ENCODE peak calls at places on chromosome 18, in eight cellular contexts. G, Y, A, K, R, O, I and F are unnamed samples.

GRCh38 chr18:36947820-36948348 is 119.0 kb downstream of the KIAA1328 start:
- DNase-seq in G (peak; percentile 73), O (no peak), K (no peak), Y (no peak), A (no peak), I (no peak), R (peak; percentile 6), F (no peak)

GRCh38 chr18:70046207-70046606 is 98.5 kb upstream of the CD226 start:
- DNase-seq in Y (no peak), A (no peak), K (no peak), O (no peak), R (no peak), G (no peak), I (no peak), F (peak; percentile 81)

GRCh38 chr18:47911877-47912276 is 18.6 kb downstream of the SMAD2 start:
- DNase-seq in G (no peak), A (no peak), O (no peak), I (no peak), R (no peak), K (no peak), Y (no peak), F (no peak)

GRCh38 chr18:30982285-30982992 is 60.1 kb downstream of the DSC3 start:
- DNase-seq in Y (no peak), G (no peak), R (no peak), A (no peak), O (no peak), I (no peak), K (no peak), F (no peak)

GRCh38 chr18:23354625-23355024 is 98.5 kb upstream of the RIOK3 start:
- DNase-seq in O (no peak), A (no peak), Y (no peak), G (peak; percentile 73), I (no peak), R (no peak), K (no peak), F (peak; percentile 38)

GRCh38 chr18:66168834-66169233 is 418.0 kb downstream of the CDH7 start:
- DNase-seq in Y (no peak), R (no peak), I (no peak), O (no peak), K (no peak), G (no peak), A (no peak), F (no peak)

GRCh38 chr18:51051105-51051712 is 21.2 kb downstream of the SMAD4 start:
- DNase-seq in G (no peak), Y (no peak), R (peak; percentile 38), I (no peak), O (no peak), K (no peak), A (no peak), F (peak; percentile 88)

GRCh38 chr18:79588131-79588635 is 91.4 kb upstream of the CTDP1 start:
- DNase-seq in K (no peak), A (no peak), G (no peak), O (no peak), R (no peak), I (no peak), Y (peak; percentile 31), F (no peak)

GRCh38 chr18:45728341-45729010 is 4.5 kb downstream of the SLC14A1 start:
- DNase-seq in K (no peak), A (no peak), G (no peak), Y (no peak), I (no peak), O (no peak), R (no peak), F (peak; percentile 27)

GRCh38 chr18:36809590-36810381 is 19.0 kb downstream of the TPGS2 start:
- DNase-seq in I (no peak), G (peak; percentile 43), K (no peak), O (no peak), R (peak; percentile 39), Y (no peak), A (no peak), F (peak; percentile 92)

GRCh38 chr18:2903006-2903405 is 56.2 kb downstream of the EMILIN2 start:
- DNase-seq in G (no peak), R (no peak), O (peak; percentile 71), A (peak; percentile 87), I (peak; percentile 50), K (peak; percentile 70), Y (no peak), F (peak; percentile 89)

GRCh38 chr18:2898131-2898640 is 51.4 kb downstream of the EMILIN2 start:
- DNase-seq in R (no peak), G (no peak), I (no peak), O (no peak), A (no peak), K (peak; percentile 23), Y (peak; percentile 55), F (no peak)

GRCh38 chr18:2902327-2902726 is 55.5 kb downstream of the EMILIN2 start:
- DNase-seq in O (no peak), R (no peak), I (no peak), Y (peak; percentile 17), G (no peak), A (no peak), K (no peak), F (no peak)

GRCh38 chr18:2900742-2901404 is 54.1 kb downstream of the EMILIN2 start:
- DNase-seq in Y (peak; percentile 19), O (no peak), K (no peak), G (no peak), R (no peak), I (no peak), A (no peak), F (no peak)

DNA sequence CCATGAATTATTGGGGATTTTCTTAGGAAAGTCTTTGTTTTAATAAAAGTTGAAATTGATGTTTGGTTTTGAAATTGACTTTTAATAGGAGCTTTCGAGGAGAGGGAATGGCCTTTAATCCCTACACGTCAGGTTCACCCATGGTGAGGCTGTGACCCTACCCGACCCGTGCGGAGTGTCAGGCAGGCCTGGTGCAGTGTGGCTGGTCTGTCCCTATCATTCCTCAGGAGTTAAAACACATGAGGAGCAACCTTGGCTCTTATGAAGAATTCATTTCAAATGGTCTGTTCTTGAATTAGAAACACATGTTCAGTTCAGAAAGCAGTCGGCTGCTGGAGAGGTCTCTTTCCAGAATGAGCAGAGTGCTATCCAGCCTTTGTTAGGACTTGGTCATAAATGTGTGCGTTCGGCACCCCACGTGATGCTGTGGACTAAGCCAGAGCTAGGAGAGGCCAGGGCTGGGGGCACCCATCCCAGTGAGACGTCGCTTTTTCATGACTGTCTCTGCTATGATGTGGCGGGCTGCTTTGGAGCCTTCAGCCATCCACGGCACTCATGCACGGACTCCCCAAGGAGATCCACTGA is 54.7 kb downstream of the EMILIN2 start:
- DNase-seq in G (no peak), R (no peak), O (peak; percentile 29), K (no peak), A (peak; percentile 66), Y (peak; percentile 34), I (no peak), F (peak; percentile 77)
- H3K4me1 ChIP-seq in G (peaks cover 3% of the 10 kb centered on the region), R (peaks cover 28% of the 10 kb centered on the region), O (no peaks in the 10 kb centered on the region), K (peaks cover 11% of the 10 kb centered on the region), A (peaks cover 6% of the 10 kb centered on the region), Y (peaks cover 10% of the 10 kb centered on the region), I (no peaks in the 10 kb centered on the region), F (peaks cover 48% of the 10 kb centered on the region)

DNA sequence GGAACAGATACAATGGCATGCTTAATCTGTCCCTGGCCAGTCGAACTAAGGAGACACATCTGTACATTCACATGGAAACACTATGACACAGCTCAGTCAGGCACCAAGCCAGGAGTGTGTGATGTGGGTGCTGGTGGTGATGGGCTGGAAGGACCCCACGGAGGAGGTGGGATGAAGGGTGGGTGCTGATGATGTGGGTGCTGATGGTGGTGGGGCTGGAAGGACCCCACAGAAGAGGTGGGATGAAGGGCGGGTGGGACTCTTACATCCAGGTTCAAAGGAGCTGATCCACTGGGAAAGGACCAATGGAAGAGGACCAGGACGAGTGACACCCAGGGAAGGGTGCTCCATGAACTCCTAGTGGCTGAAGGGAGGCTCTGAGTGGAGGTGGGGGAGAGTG is 34.8 kb upstream of the ACAA2 start:
- DNase-seq in I (no peak), K (no peak), R (no peak), O (no peak), Y (no peak), G (no peak), A (no peak), F (no peak)
- H3K4me3 ChIP-seq in I (no peak overlapping the region), K (no peak overlapping the region), R (no peak overlapping the region), O (no peak overlapping the region), Y (no peak overlapping the region), G (no peak overlapping the region), A (no peak overlapping the region), F (no peak overlapping the region)

GRCh38 chr18:55859116-55859515 is 271.1 kb upstream of the TCF4 start:
- DNase-seq in G (no peak), I (no peak), O (no peak), K (no peak), Y (no peak), R (no peak), A (no peak), F (no peak)
- H3K4me1 ChIP-seq in G (peaks cover 19% of the 10 kb centered on the region), I (no peaks in the 10 kb centered on the region), O (peaks cover 8% of the 10 kb centered on the region), K (no peaks in the 10 kb centered on the region), Y (no peaks in the 10 kb centered on the region), R (no peaks in the 10 kb centered on the region), A (peaks cover 3% of the 10 kb centered on the region), F (peaks cover 6% of the 10 kb centered on the region)

GRCh38 chr18:22169011-22169888 is at the start of gene GATA6:
- DNase-seq in O (peak; percentile 75), K (peak; percentile 89), I (peak; percentile 45), A (peak; percentile 95), Y (peak; percentile 92), R (peak; percentile 85), G (peak; percentile 94), F (peak; percentile 95)
- H3K4me3 ChIP-seq in O (peak within 1 kb of the TSS; percentile 85), K (peak within 1 kb of the TSS; percentile 94), I (peak within 1 kb of the TSS; percentile 52), A (peak within 1 kb of the TSS; percentile 98), Y (peak within 1 kb of the TSS; percentile 66), R (peak within 1 kb of the TSS; percentile 84), G (peak within 1 kb of the TSS; percentile 68), F (peak within 1 kb of the TSS; percentile 95)

GRCh38 chr18:27619906-27620305 is 434.8 kb upstream of the CHST9 start:
- DNase-seq in A (no peak), I (no peak), G (no peak), Y (no peak), O (no peak), K (no peak), R (no peak), F (no peak)

GRCh38 chr18:27616324-27616723 is 431.2 kb upstream of the CHST9 start:
- DNase-seq in O (no peak), K (no peak), G (no peak), A (no peak), R (no peak), I (no peak), Y (no peak), F (no peak)

GRCh38 chr18:27619259-27619772 is 434.2 kb upstream of the CHST9 start:
- DNase-seq in O (no peak), Y (no peak), K (no peak), I (no peak), A (no peak), R (no peak), G (no peak), F (no peak)

GRCh38 chr18:27615345-27615844 is 430.3 kb upstream of the CHST9 start:
- DNase-seq in R (no peak), A (no peak), Y (no peak), O (no peak), G (no peak), K (no peak), I (no peak), F (no peak)

GRCh38 chr18:27621236-27621890 is 436.3 kb upstream of the CHST9 start:
- DNase-seq in Y (no peak), G (no peak), I (no peak), A (no peak), R (no peak), O (no peak), K (no peak), F (peak; percentile 26)
- H3K4me1 ChIP-seq in Y (no peaks in the 10 kb centered on the region), G (no peaks in the 10 kb centered on the region), I (no peaks in the 10 kb centered on the region), A (no peaks in the 10 kb centered on the region), R (no peaks in the 10 kb centered on the region), O (no peaks in the 10 kb centered on the region), K (no peaks in the 10 kb centered on the region), F (peaks cover 7% of the 10 kb centered on the region)

GRCh38 chr18:415047-415446 is 85.5 kb downstream of the COLEC12 start:
- DNase-seq in R (no peak), Y (no peak), O (no peak), I (no peak), G (no peak), K (no peak), A (no peak), F (no peak)
- H3K4me3 ChIP-seq in R (no peak overlapping the region), Y (no peak overlapping the region), O (no peak overlapping the region), I (no peak overlapping the region), G (no peak overlapping the region), K (no peak overlapping the region), A (no peak overlapping the region), F (no peak overlapping the region)